ENCODE peak calls at places on chromosomes 7 and 10, in ten cellular contexts. T, R, W, H, K, G, P, J, Z and Y are unnamed samples.

GRCh38 chr7:66183700-66184099 is 21.4 kb upstream of the TPST1 start:
- DNase-seq in P (no peak), R (peak; percentile 82), T (no peak), W (no peak), G (no peak), H (no peak), J (peak; percentile 96), Z (no peak), K (no peak), Y (no peak)

GRCh38 chr7:111872837-111873646 is 310.8 kb upstream of the IMMP2L start:
- DNase-seq in T (no peak), K (no peak), R (no peak), P (no peak), H (no peak), W (no peak), Z (no peak), J (no peak), G (no peak), Y (no peak)

GRCh38 chr10:128324058-128324457 is 197.8 kb upstream of the MKI67 start:
- DNase-seq in J (no peak), Z (no peak), K (no peak), G (no peak), T (no peak), H (no peak), W (no peak), P (no peak), R (no peak), Y (no peak)

GRCh38 chr10:72086466-72087391 is 1.6 kb downstream of the SPOCK2 start:
- DNase-seq in W (peak; percentile 57), P (peak; percentile 75), T (peak; percentile 39), G (peak; percentile 90), H (no peak), Z (peak; percentile 57), K (peak; percentile 64), R (no peak), J (no peak), Y (peak; percentile 90)

GRCh38 chr10:103145860-103146466 is 47.1 kb downstream of the NT5C2 start:
- DNase-seq in W (no peak), G (peak; percentile 89), Z (no peak), H (peak; percentile 15), P (peak; percentile 30), T (no peak), J (peak; percentile 85), K (no peak), R (peak; percentile 82), Y (no peak)

GRCh38 chr10:47311900-47312662 is 10.2 kb upstream of the GDF2 start:
- DNase-seq in K (peak; percentile 84), J (peak; percentile 46), T (peak; percentile 78), H (no peak), P (peak; percentile 86), W (peak; percentile 66), G (peak; percentile 94), Z (peak; percentile 71), R (peak; percentile 70), Y (peak; percentile 83)

GRCh38 chr7:100623951-100624824 is 11.8 kb downstream of the MOSPD3 start:
- DNase-seq in Z (no peak), G (no peak), J (no peak), H (no peak), K (no peak), W (no peak), T (no peak), R (no peak), P (no peak), Y (no peak)

GRCh38 chr10:70832852-70833542 is 17.2 kb downstream of the SGPL1 start:
- DNase-seq in W (no peak), K (no peak), H (no peak), J (peak; percentile 94), P (no peak), G (no peak), T (no peak), R (peak; percentile 91), Z (no peak), Y (no peak)

GRCh38 chr10:48245977-48246376 is 28.5 kb downstream of the FRMPD2 start:
- DNase-seq in W (no peak), J (no peak), K (no peak), H (no peak), Z (no peak), R (no peak), G (no peak), T (no peak), P (no peak), Y (no peak)

GRCh38 chr10:36692759-36693158 is 432.6 kb upstream of the ANKRD30A start:
- DNase-seq in P (no peak), Z (no peak), R (no peak), J (no peak), T (no peak), G (no peak), K (no peak), H (no peak), W (no peak), Y (no peak)

GRCh38 chr10:8998751-8999150 is 944.3 kb downstream of the GATA3 start:
- DNase-seq in W (no peak), T (no peak), J (no peak), H (no peak), Z (no peak), P (no peak), K (no peak), G (no peak), R (peak; percentile 0), Y (no peak)

GRCh38 chr10:20535846-20536245 is 361.3 kb downstream of the NEBL start:
- DNase-seq in H (no peak), J (peak; percentile 31), R (no peak), K (no peak), Z (no peak), G (no peak), T (no peak), W (no peak), P (no peak), Y (no peak)

GRCh38 chr7:47491637-47492036 is 90.3 kb downstream of the TNS3 start:
- DNase-seq in R (no peak), G (peak; percentile 26), W (no peak), J (no peak), H (no peak), T (no peak), P (no peak), Z (no peak), K (no peak), Y (no peak)

GRCh38 chr10:109988231-109988630 is 19.6 kb upstream of the ADD3 start:
- DNase-seq in T (no peak), J (no peak), K (no peak), Z (no peak), P (no peak), G (no peak), H (no peak), W (no peak), R (no peak), Y (no peak)

GRCh38 chr7:24968165-24968564 is 11.8 kb downstream of the OSBPL3 start:
- DNase-seq in T (no peak), W (no peak), K (no peak), J (no peak), G (no peak), P (no peak), R (no peak), Z (no peak), H (no peak), Y (no peak)

GRCh38 chr10:130873636-130874035 is 437.9 kb downstream of the TCERG1L start:
- DNase-seq in H (no peak), T (no peak), J (no peak), Z (no peak), R (no peak), K (no peak), G (peak; percentile 26), P (no peak), W (no peak), Y (no peak)

GRCh38 chr7:99340659-99341058 is 15.0 kb downstream of the ARPC1A start:
- DNase-seq in R (peak; percentile 23), P (no peak), K (no peak), Z (no peak), T (no peak), G (no peak), H (no peak), J (peak; percentile 18), W (no peak), Y (no peak)

GRCh38 chr10:68074404-68074774 is 694 bp downstream of the HERC4 start:
- DNase-seq in T (no peak), J (no peak), Z (no peak), W (no peak), P (no peak), K (no peak), H (no peak), G (no peak), R (no peak), Y (peak; percentile 6)

GRCh38 chr7:18302077-18302476 is 193.5 kb upstream of the HDAC9 start:
- DNase-seq in J (no peak), G (no peak), Z (no peak), K (no peak), R (no peak), W (no peak), P (no peak), H (no peak), T (no peak), Y (no peak)

GRCh38 chr7:526474-527034 is 6.9 kb upstream of the PDGFA start:
- DNase-seq in W (no peak), Z (no peak), K (no peak), G (no peak), T (no peak), R (no peak), P (no peak), J (no peak), H (no peak), Y (no peak)

GRCh38 chr7:1569016-1569415 is 816 bp downstream of the PSMG3 start:
- DNase-seq in H (peak; percentile 16), T (no peak), R (peak; percentile 65), G (no peak), W (no peak), P (peak; percentile 51), J (peak; percentile 57), K (peak; percentile 36), Z (peak; percentile 36), Y (no peak)

GRCh38 chr10:86888585-86889381 is 68.6 kb downstream of the MMRN2 start:
- DNase-seq in P (no peak), R (peak; percentile 68), G (no peak), W (no peak), J (peak; percentile 83), T (no peak), K (no peak), Z (no peak), H (no peak), Y (no peak)

GRCh38 chr7:102811942-102812678 is 63.3 kb downstream of the FAM185A start:
- DNase-seq in Z (no peak), G (no peak), P (no peak), T (no peak), R (no peak), H (no peak), J (no peak), K (no peak), W (no peak), Y (no peak)

GRCh38 chr7:82805527-82805960 is 357.1 kb downstream of the PCLO start:
- DNase-seq in P (no peak), Z (no peak), J (peak; percentile 94), H (no peak), K (no peak), G (no peak), W (no peak), R (peak; percentile 91), T (no peak), Y (no peak)

GRCh38 chr10:61781969-61782403 is 119.3 kb downstream of the CABCOCO1 start:
- DNase-seq in Z (no peak), W (no peak), R (no peak), T (no peak), J (no peak), K (no peak), G (no peak), P (no peak), H (no peak), Y (no peak)

GRCh38 chr7:30914611-30915601 is 3.3 kb downstream of the AQP1 start:
- DNase-seq in R (peak; percentile 78), H (no peak), J (peak; percentile 69), W (no peak), G (peak; percentile 91), Z (no peak), T (no peak), P (peak; percentile 6), K (no peak), Y (no peak)

GRCh38 chr7:74501298-74501697 is 47.6 kb downstream of the GTF2IRD1 start:
- DNase-seq in R (no peak), P (no peak), G (no peak), W (no peak), T (no peak), K (no peak), Z (no peak), J (no peak), H (no peak), Y (no peak)

GRCh38 chr10:62108768-62109430 is 159.7 kb downstream of the RTKN2 start:
- DNase-seq in P (no peak), J (no peak), Z (no peak), K (no peak), H (no peak), W (no peak), R (no peak), T (no peak), G (no peak), Y (no peak)